ENCODE peak calls at places on chromosomes 7 and 10, in four cellular contexts. M is IMR-90, L is H9, K is H1. X is an unnamed sample.

GRCh38 chr7:112271162-112271561 is 64.7 kb downstream of the ZNF277 start:
- DNase-seq in M (no peak), L (no peak), K (no peak), X (no peak)

GRCh38 chr7:17463511-17464085 is 165.1 kb downstream of the AHR start:
- DNase-seq in M (no peak), L (no peak), K (no peak), X (no peak)

GRCh38 chr7:20330176-20330796 is 414 bp upstream of the ITGB8 start:
- DNase-seq in M (peak), L (peak), K (no peak), X (peak)

GRCh38 chr7:114217026-114217425 is 197.6 kb upstream of the FOXP2 start:
- DNase-seq in M (no peak), L (no peak), K (no peak), X (peak)

GRCh38 chr7:116417593-116418345 is 81.8 kb upstream of the CAV2 start:
- DNase-seq in M (peak), L (no peak), K (no peak), X (no peak)

GRCh38 chr10:130137077-130137448 is 872 bp downstream of the GLRX3 start:
- DNase-seq in M (peak), L (no peak), K (no peak), X (peak)

GRCh38 chr10:43206391-43207235 is 60.3 kb downstream of the RASGEF1A start:
- DNase-seq in M (no peak), L (peak), K (no peak), X (no peak)

GRCh38 chr10:35300063-35300699 is 36.1 kb upstream of the CCNY start:
- DNase-seq in M (peak), L (no peak), K (peak), X (peak)

GRCh38 chr10:29811751-29812427 is 177.1 kb upstream of the SVIL start:
- DNase-seq in M (peak), L (no peak), K (no peak), X (no peak)

GRCh38 chr7:6155596-6155995 is 116.8 kb downstream of the CYTH3 start:
- DNase-seq in M (no peak), L (no peak), K (no peak), X (no peak)

GRCh38 chr7:2029211-2029905 is 203.4 kb downstream of the MAD1L1 start:
- DNase-seq in M (no peak), L (no peak), K (no peak), X (no peak)

GRCh38 chr10:95545981-95546380 is 15.2 kb downstream of the SORBS1 start:
- DNase-seq in M (no peak), L (no peak), K (no peak), X (no peak)

GRCh38 chr10:27482984-27483956 is 20.8 kb upstream of the RAB18 start:
- DNase-seq in M (peak), L (no peak), K (no peak), X (peak)

GRCh38 chr10:129096340-129096984 is 370.6 kb upstream of the MGMT start:
- DNase-seq in M (peak), L (no peak), K (no peak), X (no peak)

GRCh38 chr10:131211965-131212619 is 99.4 kb downstream of the TCERG1L start:
- DNase-seq in M (no peak), L (peak), K (no peak), X (no peak)

GRCh38 chr7:43141091-43141490 is 28.6 kb downstream of the HECW1 start:
- DNase-seq in M (no peak), L (peak), K (peak), X (peak)

GRCh38 chr7:121116399-121116798 is 127.9 kb downstream of the CPED1 start:
- DNase-seq in M (no peak), L (no peak), K (no peak), X (no peak)

DNA sequence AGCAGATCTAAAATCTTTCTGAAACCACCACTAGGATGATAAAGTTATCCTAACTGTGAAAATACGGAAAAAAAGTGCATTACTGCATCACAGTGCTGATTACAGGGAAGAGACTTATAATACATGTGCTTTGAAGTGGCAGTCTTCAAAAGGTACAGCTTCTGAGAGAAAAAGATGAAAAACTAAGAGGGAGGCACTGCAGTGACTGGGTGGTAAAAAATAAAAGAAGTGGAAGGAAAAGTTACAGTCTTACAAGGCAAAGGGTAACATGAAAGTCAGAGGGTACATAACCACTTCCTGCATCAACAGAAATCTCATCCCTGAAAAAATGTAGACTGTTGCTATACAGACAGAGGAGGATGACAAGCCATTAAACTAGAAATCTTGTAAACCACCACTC is 465.3 kb downstream of the ACTR3B start:
- DNase-seq in M (no peak), L (no peak), K (no peak), X (no peak)
- H3K56ac ChIP-seq in M (no peak), L (no peak), K (no peak), X (no peak)

GRCh38 chr7:87391020-87391701 is 45.7 kb downstream of the CROT start:
- DNase-seq in M (no peak), L (no peak), K (no peak), X (no peak)
- H3K56ac ChIP-seq in M (no peak), L (no peak), K (no peak), X (no peak)

DNA sequence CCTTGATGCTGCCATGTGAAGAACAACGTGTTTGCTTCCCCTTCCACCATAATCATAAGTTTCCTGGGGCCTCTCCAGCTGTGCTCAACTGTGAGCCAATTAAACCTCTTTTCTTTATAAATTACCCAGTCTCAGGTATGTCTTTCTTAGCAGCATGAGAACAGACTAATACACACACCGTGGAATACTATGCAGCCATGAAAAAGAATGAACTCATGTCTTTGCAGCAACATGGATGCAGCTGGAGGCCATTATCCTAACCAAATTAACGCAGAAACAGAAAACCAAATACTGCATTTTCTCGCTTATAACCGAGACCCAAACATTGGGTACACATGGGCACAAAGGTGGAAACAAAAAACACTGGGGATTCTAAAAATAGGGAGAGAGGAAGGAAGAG is 286.7 kb upstream of the MINDY3 start:
- DNase-seq in M (no peak), L (no peak), K (no peak), X (no peak)
- H3K56ac ChIP-seq in M (no peak), L (no peak), K (no peak), X (no peak)

GRCh38 chr10:104406715-104407517 is 53.3 kb downstream of the CFAP58 start:
- DNase-seq in M (peak), L (no peak), K (no peak), X (peak)
- H3K56ac ChIP-seq in M (no peak), L (no peak), K (no peak), X (no peak)